ENCODE peak calls at places on chromosomes 12 and 14, in five cellular contexts. Y, U, O, V and D are unnamed samples.

GRCh38 chr12:93536766-93537515 is 35.5 kb upstream of the SOCS2 start:
- DNase-seq in U (no peak), V (no peak), O (no peak), Y (no peak), D (no peak)

GRCh38 chr12:117189725-117190209 is 503 bp downstream of the FBXO21 start:
- DNase-seq in Y (peak; percentile 55), U (no peak), V (peak; percentile 25), O (peak; percentile 57), D (peak; percentile 45)

GRCh38 chr14:35368583-35368982 is 36.0 kb downstream of the NFKBIA start:
- DNase-seq in O (peak; percentile 36), V (no peak), U (no peak), Y (no peak), D (no peak)

GRCh38 chr12:79689477-79690155 is 1.1 kb downstream of the PAWR start:
- DNase-seq in Y (peak; percentile 57), V (peak; percentile 57), U (peak; percentile 67), O (peak; percentile 68), D (peak; percentile 90)

GRCh38 chr14:63204407-63205280 is at the start of gene RHOJ:
- DNase-seq in Y (peak; percentile 51), O (no peak), V (peak; percentile 39), U (no peak), D (peak; percentile 41)

GRCh38 chr12:6020930-6021329 is 75.9 kb upstream of the ANO2 start:
- DNase-seq in Y (no peak), V (no peak), O (no peak), U (peak; percentile 52), D (no peak)

GRCh38 chr14:91573528-91573893 is 63.4 kb upstream of the PPP4R3A start:
- DNase-seq in V (no peak), O (no peak), Y (no peak), U (no peak), D (no peak)

GRCh38 chr12:65907465-65907864 is 83.2 kb downstream of the HMGA2 start:
- DNase-seq in O (no peak), V (no peak), Y (no peak), U (no peak), D (no peak)

GRCh38 chr14:54000341-54000811 is 43.8 kb upstream of the BMP4 start:
- DNase-seq in Y (no peak), U (no peak), O (no peak), V (no peak), D (no peak)

GRCh38 chr12:77120695-77121094 is 55.3 kb upstream of the E2F7 start:
- DNase-seq in V (no peak), U (no peak), Y (no peak), O (no peak), D (no peak)

GRCh38 chr12:131364903-131365820 is 345.7 kb upstream of the SFSWAP start:
- DNase-seq in V (peak; percentile 63), Y (no peak), O (no peak), U (no peak), D (no peak)

GRCh38 chr12:37565112-37565511 is 751.5 kb upstream of the ALG10B start:
- DNase-seq in Y (no peak), O (no peak), U (no peak), V (no peak), D (no peak)

GRCh38 chr14:23695220-23695999 is 59.2 kb downstream of the DHRS2 start:
- DNase-seq in V (no peak), Y (no peak), U (no peak), O (no peak), D (no peak)

GRCh38 chr12:94254270-94254669 is 105.9 kb downstream of the PLXNC1 start:
- DNase-seq in U (no peak), O (no peak), Y (no peak), V (no peak), D (no peak)

GRCh38 chr14:102506599-102506871 is 3.0 kb downstream of the ANKRD9 start:
- DNase-seq in U (no peak), V (no peak), O (no peak), Y (peak; percentile 33), D (no peak)

GRCh38 chr12:114685320-114685781 is 1.4 kb upstream of the TBX3 start:
- DNase-seq in V (no peak), U (no peak), Y (no peak), O (no peak), D (no peak)

GRCh38 chr14:96086032-96086431 is 46.9 kb downstream of the C14orf132 start:
- DNase-seq in U (no peak), V (no peak), O (no peak), Y (no peak), D (no peak)

GRCh38 chr14:91985521-91986255 is 38.2 kb upstream of the FBLN5 start:
- DNase-seq in V (no peak), Y (no peak), U (no peak), O (no peak), D (no peak)

GRCh38 chr12:106997916-106998315 is 11.0 kb upstream of the MTERF2 start:
- DNase-seq in U (no peak), O (no peak), Y (no peak), V (no peak), D (no peak)

GRCh38 chr14:90406384-90406798 is 9.6 kb downstream of the CALM1 start:
- DNase-seq in Y (no peak), O (no peak), U (no peak), V (no peak), D (no peak)

GRCh38 chr14:90416649-90417237 is 19.9 kb downstream of the CALM1 start:
- DNase-seq in U (no peak), Y (no peak), V (no peak), O (no peak), D (no peak)

GRCh38 chr14:90409209-90409730 is 12.4 kb downstream of the CALM1 start:
- DNase-seq in U (peak; percentile 28), O (no peak), Y (peak; percentile 61), V (peak; percentile 92), D (no peak)

GRCh38 chr14:90408713-90409112 is 11.9 kb downstream of the CALM1 start:
- DNase-seq in U (no peak), Y (no peak), V (no peak), O (no peak), D (no peak)

GRCh38 chr14:90412058-90412457 is 15.2 kb downstream of the CALM1 start:
- DNase-seq in Y (no peak), O (no peak), U (no peak), V (no peak), D (no peak)
- H3K27ac ChIP-seq in Y (no peak overlapping the region), O (no peak overlapping the region), U (no peak overlapping the region), V (no peak overlapping the region), D (no peak overlapping the region)

DNA sequence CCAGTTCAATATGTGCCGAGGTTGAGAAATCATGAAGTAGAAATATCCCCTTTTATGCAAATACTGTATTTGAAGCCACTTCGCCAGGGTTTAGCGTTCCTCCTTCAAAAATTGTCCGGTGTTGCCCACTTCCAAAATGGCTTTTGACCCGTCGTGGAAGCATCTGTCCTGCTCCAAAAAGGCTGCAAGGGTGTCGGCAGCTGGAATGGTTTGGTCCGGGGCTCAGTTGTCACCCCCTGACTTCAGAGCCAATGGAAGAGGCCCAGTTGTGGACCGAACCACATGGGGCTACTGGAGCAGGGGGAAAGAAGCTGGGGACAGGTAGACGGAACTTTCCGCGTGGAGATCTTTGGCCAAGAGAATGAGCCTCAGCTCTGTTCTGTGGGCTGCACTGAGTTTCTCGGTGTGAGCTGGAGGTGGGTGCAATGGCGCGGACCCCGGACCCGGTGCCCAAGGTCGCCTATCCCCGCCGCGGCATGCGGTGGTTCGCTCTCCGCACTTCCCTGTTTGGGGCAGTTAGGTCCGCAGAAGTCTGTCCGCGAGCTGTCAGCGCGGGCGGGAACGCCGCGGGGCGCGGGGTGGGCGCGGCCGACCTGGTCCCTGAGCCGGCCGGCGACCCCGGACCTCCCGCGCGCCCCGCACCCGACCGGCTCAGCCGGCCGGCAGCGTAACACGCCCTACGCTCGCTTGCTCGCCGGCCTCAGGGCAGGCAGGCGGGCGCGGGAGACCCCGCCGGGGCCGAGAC is at the start of gene ANKRD13A:
- DNase-seq in Y (peak; percentile 95), O (peak; percentile 92), U (peak; percentile 87), V (peak; percentile 93), D (peak; percentile 91)
- H3K4me1 ChIP-seq in Y (peaks cover 43% of the 10 kb centered on the region), O (peaks cover 55% of the 10 kb centered on the region), U (no peaks in the 10 kb centered on the region), V (peaks cover 4% of the 10 kb centered on the region), D (peaks cover 72% of the 10 kb centered on the region)

GRCh38 chr14:101482066-101482465 is 79.2 kb upstream of the DIO3 start:
- DNase-seq in U (no peak), V (no peak), Y (no peak), O (no peak), D (peak; percentile 17)
- H3K4me3 ChIP-seq in U (no peak overlapping the region), V (no peak overlapping the region), Y (no peak overlapping the region), O (no peak overlapping the region), D (no peak overlapping the region)

GRCh38 chr12:101117842-101118241 is 92.2 kb downstream of the SLC5A8 start:
- DNase-seq in V (no peak), Y (no peak), O (no peak), U (no peak), D (no peak)

GRCh38 chr12:101111441-101111840 is 98.6 kb downstream of the SLC5A8 start:
- DNase-seq in O (no peak), V (no peak), Y (no peak), U (no peak), D (no peak)

GRCh38 chr12:101115326-101115725 is 94.7 kb downstream of the SLC5A8 start:
- DNase-seq in U (no peak), O (no peak), V (no peak), Y (no peak), D (no peak)

DNA sequence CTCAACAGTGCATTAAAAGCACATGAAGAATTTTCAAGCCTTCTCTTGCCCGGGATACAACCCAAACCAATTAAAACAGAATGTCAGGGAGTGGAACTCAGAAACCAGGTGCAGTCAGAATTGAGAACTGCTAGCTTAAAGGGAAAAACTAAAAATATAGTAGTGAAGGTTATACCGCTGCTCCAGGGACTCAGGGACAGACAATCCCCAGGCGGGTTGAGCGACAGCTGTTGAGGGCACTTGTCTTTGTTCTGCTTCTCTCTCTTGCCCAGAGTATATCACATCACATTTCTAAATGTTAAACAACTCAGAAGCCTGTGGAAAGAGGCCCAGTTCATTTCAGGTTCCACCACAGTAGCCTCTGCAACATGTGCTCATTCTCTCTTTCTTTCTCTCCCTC is 93.1 kb downstream of the SLC5A8 start:
- DNase-seq in V (no peak), U (no peak), Y (no peak), O (no peak), D (no peak)
- H3K27ac ChIP-seq in V (no peak overlapping the region), U (no peak overlapping the region), Y (no peak overlapping the region), O (no peak overlapping the region), D (no peak overlapping the region)

DNA sequence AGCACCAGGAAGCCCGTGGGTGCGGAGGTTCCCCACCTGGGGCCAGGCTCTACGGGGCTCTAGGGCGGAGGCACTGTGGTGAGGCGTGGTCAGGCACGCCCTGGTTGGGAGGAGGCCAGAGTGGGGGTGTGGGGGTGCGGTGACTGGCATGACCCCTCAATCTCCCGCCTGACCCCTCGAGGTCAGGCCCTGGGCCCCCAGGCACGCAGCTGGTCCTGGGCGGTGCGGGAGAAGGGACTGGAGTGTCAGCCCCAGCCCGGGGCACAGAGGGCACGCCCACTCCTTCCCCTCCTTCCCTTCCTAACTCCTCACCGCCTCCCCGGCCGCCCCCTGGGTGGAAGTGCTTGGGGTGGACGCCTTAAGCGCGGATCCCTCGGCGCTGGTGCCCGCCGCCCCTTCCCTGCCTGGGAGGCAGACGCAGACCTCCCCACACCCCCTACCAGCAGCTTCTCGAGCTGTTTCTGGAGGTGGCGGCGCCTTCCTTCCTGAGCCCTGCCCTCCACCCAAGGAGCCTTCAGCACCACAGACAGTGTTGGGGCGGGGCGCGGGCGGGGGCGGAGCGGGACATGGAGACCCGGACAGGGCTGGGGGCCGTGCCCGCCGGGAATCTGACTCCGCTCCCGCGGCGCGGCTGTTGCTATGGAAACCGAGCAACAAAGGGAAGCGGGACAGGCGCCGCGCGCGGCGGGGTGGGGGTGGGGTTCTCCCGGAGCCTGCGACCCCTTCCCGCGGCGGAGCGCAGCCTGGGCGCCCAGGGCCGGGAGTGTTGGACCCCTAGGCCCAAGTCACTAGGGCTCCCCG is 744 bp upstream of the CRIP2 start:
- DNase-seq in O (peak; percentile 94), U (peak; percentile 87), V (peak; percentile 87), Y (peak; percentile 90), D (peak; percentile 95)
- H3K4me1 ChIP-seq in O (peaks cover 69% of the 10 kb centered on the region), U (peaks cover 44% of the 10 kb centered on the region), V (peaks cover 44% of the 10 kb centered on the region), Y (peaks cover 50% of the 10 kb centered on the region), D (peaks cover 38% of the 10 kb centered on the region)